ENCODE peak calls at places on chromosome 18, in six cellular contexts. A is GM23248; K is naive thymus-derived CD4-positive, alpha-beta T cell; P is endodermal cell; R is A549; N is adipocyte. G is an unnamed sample. For H3K9me3, the result is how much of the 10 kb centered on the place peaks cover.

GRCh38 chr18:57301573-57302230 is 50.7 kb upstream of the ST8SIA3 start:
- DNase-seq in A (no peak), K (no peak), P (peak), R (no peak), N (no peak), G (no peak)

GRCh38 chr18:8858888-8859511 is 153.6 kb downstream of the MTCL1 start:
- DNase-seq in A (peak), K (no peak), P (no peak), R (peak), N (peak), G (no peak)

GRCh38 chr18:21123290-21123926 is 11.8 kb upstream of the ROCK1 start:
- DNase-seq in A (no peak), K (no peak), P (no peak), R (no peak), N (no peak), G (no peak)

GRCh38 chr18:50297621-50298442 is 10.3 kb upstream of the CXXC1 start:
- DNase-seq in A (peak), K (peak), P (peak), R (no peak), N (peak), G (peak)

GRCh38 chr18:40375811-40376210 is 1579.2 kb upstream of the PIK3C3 start:
- DNase-seq in A (no peak), K (no peak), P (no peak), R (no peak), N (no peak), G (no peak)

GRCh38 chr18:40249390-40250080 is 1705.5 kb upstream of the PIK3C3 start:
- DNase-seq in A (no peak), K (no peak), P (no peak), R (no peak), N (no peak), G (no peak)

GRCh38 chr18:60506190-60506589 is 133.6 kb upstream of the MC4R start:
- DNase-seq in A (no peak), K (no peak), P (no peak), R (no peak), N (no peak), G (no peak)

GRCh38 chr18:57715671-57716070 is 87.4 kb downstream of the ATP8B1 start:
- DNase-seq in A (no peak), K (no peak), P (no peak), R (no peak), N (no peak), G (no peak)

GRCh38 chr18:28062446-28062845 is 114.5 kb downstream of the CDH2 start:
- DNase-seq in A (peak), K (no peak), P (no peak), R (no peak), N (peak), G (no peak)

GRCh38 chr18:4293337-4293736 is 161.8 kb downstream of the DLGAP1 start:
- DNase-seq in A (no peak), K (no peak), P (no peak), R (no peak), N (no peak), G (no peak)

GRCh38 chr18:3511980-3512379 is 62.0 kb downstream of the TGIF1 start:
- DNase-seq in A (peak), K (no peak), P (no peak), R (no peak), N (peak), G (peak)

GRCh38 chr18:70985948-70986347 is 697.1 kb downstream of the SOCS6 start:
- DNase-seq in A (no peak), K (no peak), P (no peak), R (no peak), N (no peak), G (no peak)

GRCh38 chr18:70981400-70982140 is 692.7 kb downstream of the SOCS6 start:
- DNase-seq in A (no peak), K (no peak), P (no peak), R (no peak), N (no peak), G (no peak)

GRCh38 chr18:70982292-70982691 is 693.4 kb downstream of the SOCS6 start:
- DNase-seq in A (no peak), K (no peak), P (no peak), R (no peak), N (no peak), G (no peak)
- H3K9me3 ChIP-seq in A (under half), K (under half), P (half or more), R (under half), N (under half), G (under half)

GRCh38 chr18:42274488-42275137 is 319.6 kb downstream of the PIK3C3 start:
- DNase-seq in A (peak), K (peak), P (peak), R (no peak), N (peak), G (no peak)

GRCh38 chr18:42268793-42269192 is 313.8 kb downstream of the PIK3C3 start:
- DNase-seq in A (no peak), K (no peak), P (no peak), R (no peak), N (no peak), G (no peak)

GRCh38 chr18:42268186-42268725 is 313.2 kb downstream of the PIK3C3 start:
- DNase-seq in A (no peak), K (no peak), P (no peak), R (no peak), N (no peak), G (no peak)

GRCh38 chr18:42275138-42275535 is 320.1 kb downstream of the PIK3C3 start:
- DNase-seq in A (no peak), K (no peak), P (no peak), R (no peak), N (no peak), G (no peak)

GRCh38 chr18:42271656-42272355 is 316.8 kb downstream of the PIK3C3 start:
- DNase-seq in A (no peak), K (no peak), P (no peak), R (no peak), N (no peak), G (no peak)
- H3K9me3 ChIP-seq in A (under half), K (under half), P (under half), R (under half), N (under half), G (under half)

DNA sequence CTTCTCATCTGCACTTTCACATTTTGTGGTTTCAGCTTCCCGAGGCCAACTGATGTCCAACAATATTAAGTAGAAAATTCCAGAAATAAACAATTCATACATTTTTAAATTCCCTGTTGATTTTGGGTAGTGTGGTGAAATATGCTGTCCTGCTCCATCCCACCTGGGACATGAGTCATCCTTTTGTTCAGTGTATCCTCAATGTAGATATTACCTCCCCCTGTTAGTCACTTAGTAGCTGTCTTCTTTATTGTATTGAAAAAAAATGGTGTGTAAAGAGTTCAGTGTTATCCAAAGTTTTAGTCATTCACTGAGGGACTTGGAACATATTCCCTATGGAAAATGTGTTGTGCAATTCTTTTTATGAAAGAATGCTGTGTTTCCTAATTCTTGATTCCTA is 348.1 kb downstream of the SOCS6 start:
- DNase-seq in A (peak), K (no peak), P (no peak), R (no peak), N (no peak), G (no peak)
- H3K9me3 ChIP-seq in A (under half), K (under half), P (half or more), R (under half), N (under half), G (under half)

DNA sequence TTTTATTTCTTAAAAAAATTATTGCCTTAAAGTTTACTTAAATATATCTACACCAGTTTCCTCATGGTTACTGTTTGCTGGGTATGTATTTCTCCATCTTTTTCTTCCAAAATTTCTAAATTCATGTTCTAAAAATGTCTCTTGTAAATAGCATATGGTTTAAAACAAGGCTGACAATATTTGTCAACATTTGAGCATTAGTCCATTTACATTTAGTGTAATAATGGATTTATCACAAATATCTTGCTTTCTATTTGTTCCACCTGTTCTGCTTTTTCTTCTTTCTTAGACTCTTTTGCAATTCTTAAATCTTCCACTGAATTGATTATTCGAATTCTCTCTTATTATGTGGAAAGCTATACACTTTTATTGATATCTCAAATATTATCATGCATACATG is 87.7 kb upstream of the SMAD7 start:
- DNase-seq in A (no peak), K (no peak), P (no peak), R (no peak), N (no peak), G (no peak)
- H3K9me3 ChIP-seq in A (under half), K (under half), P (under half), R (under half), N (under half), G (under half)

DNA sequence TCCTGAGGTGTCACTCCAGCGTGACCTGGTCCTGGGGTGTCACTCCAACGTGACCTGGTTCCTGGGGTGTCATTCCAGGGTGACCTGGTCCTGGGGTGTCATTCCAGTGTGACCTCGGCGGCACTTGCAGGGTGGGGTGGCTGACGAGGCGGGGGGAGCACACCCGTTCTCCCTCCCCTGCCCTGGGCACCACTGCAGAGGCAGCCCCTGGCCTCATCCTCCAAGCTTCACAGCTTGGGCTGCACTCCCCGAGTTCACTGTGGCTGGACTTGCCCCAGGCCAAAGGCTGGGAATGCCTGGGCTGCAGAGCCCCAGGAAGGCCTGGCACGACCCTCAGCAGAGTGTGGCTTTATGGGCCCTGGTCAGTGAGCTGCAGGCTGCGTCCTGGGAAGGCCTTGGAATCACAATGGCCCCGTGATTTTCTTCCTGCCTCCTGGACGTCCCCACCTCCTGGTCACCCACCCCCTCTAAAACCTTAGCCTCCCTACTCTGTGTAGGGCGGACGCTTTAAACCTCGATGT is 88.3 kb downstream of the NFATC1 start:
- DNase-seq in A (no peak), K (no peak), P (no peak), R (no peak), N (no peak), G (no peak)
- H3K9me3 ChIP-seq in A (under half), K (under half), P (under half), R (under half), N (under half), G (under half)

DNA sequence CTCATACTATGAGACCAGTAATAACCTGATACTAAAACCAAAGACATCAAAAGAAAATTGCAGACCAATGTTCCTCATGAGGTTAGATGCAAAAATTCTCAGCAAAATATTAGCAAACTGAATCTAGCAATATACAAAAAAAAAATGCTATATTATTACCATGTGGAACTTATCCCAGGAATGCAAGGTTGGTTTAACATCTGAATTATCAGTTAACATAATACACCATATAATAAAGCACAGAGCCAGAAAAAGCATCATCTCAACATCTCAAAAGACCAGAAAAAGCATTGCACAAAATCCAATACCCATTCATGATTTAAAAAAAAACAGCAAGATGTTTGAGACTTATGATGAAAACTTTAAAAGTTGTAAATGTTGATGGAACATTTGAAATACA is 8.3 kb upstream of the ZCCHC2 start:
- DNase-seq in A (no peak), K (no peak), P (no peak), R (no peak), N (no peak), G (no peak)
- H3K9me3 ChIP-seq in A (under half), K (under half), P (under half), R (under half), N (under half), G (under half)

G was measured in CD8-positive, alpha-beta T cell.